ENCODE peak calls at places on chromosomes 11 and 22, in four cellular contexts. W is CD4-positive, alpha-beta T cell; P is astrocyte of the spinal cord; H is NAMALWA. M is an unnamed sample.

GRCh38 chr11:33463059-33463458 is 205.9 kb downstream of the HIPK3 start:
- DNase-seq in P (no peak), W (no peak), H (no peak), M (no peak)

GRCh38 chr11:72679869-72680268 is 5.6 kb upstream of the PDE2A start:
- DNase-seq in H (no peak), W (no peak), P (no peak), M (no peak)

GRCh38 chr11:1749020-1749758 is 1.2 kb downstream of the IFITM10 start:
- DNase-seq in W (no peak), H (no peak), P (no peak), M (peak)

GRCh38 chr22:50528682-50529415 is 963 bp downstream of the TYMP start:
- DNase-seq in H (no peak), W (no peak), P (no peak), M (no peak)

GRCh38 chr11:118778898-118779297 is 12.1 kb downstream of the DDX6 start:
- DNase-seq in H (no peak), P (no peak), W (no peak), M (no peak)

GRCh38 chr11:8149726-8150125 is 19.1 kb downstream of the RIC3 start:
- DNase-seq in P (no peak), W (no peak), H (no peak), M (no peak)

GRCh38 chr11:72069787-72070251 is 10.5 kb downstream of the NUMA1 start:
- DNase-seq in P (peak), H (no peak), W (no peak), M (no peak)

GRCh38 chr11:8754241-8754640 is 71.6 kb downstream of the RPL27A start:
- DNase-seq in H (no peak), P (no peak), W (no peak), M (no peak)

GRCh38 chr22:42901790-42902508 is 44.9 kb upstream of the ARFGAP3 start:
- DNase-seq in P (no peak), W (no peak), H (peak), M (no peak)

GRCh38 chr11:131065435-131066295 is 149.4 kb upstream of the SNX19 start:
- DNase-seq in P (no peak), H (no peak), W (no peak), M (no peak)

GRCh38 chr11:12792590-12792989 is 118.4 kb downstream of the TEAD1 start:
- DNase-seq in W (no peak), H (no peak), P (peak), M (no peak)

GRCh38 chr11:44950625-44951472 is at the start of gene TP53I11:
- DNase-seq in W (peak), P (no peak), H (no peak), M (peak)

GRCh38 chr11:117668291-117668690 is 128.7 kb downstream of the DSCAML1 start:
- DNase-seq in H (no peak), W (no peak), P (no peak), M (no peak)

GRCh38 chr11:126661051-126661450 is 305.6 kb downstream of the ST3GAL4 start:
- DNase-seq in W (no peak), P (no peak), H (no peak), M (no peak)

GRCh38 chr11:111427471-111427912 is 48.4 kb upstream of the POU2AF1 start:
- DNase-seq in H (peak), W (no peak), P (no peak), M (no peak)

M was measured in GM13977.